ENCODE peak calls at places on chromosomes 12 and 14, in eight cellular contexts. N, T, F, H, G, V, C and U are unnamed samples.

GRCh38 chr12:62268956-62269355 is 8.8 kb downstream of the USP15 start:
- ATAC-seq in N (no peak), T (peak), F (no peak), H (no peak), G (no peak), V (no peak), C (peak), U (no peak)

GRCh38 chr14:99127651-99128167 is 144.3 kb downstream of the BCL11B start:
- ATAC-seq in N (no peak), T (no peak), F (no peak), H (peak), G (no peak), V (no peak), C (no peak), U (peak)

GRCh38 chr14:75864352-75864751 is 117.4 kb downstream of the TGFB3 start:
- ATAC-seq in N (no peak), T (no peak), F (no peak), H (no peak), G (no peak), V (no peak), C (no peak), U (no peak)

GRCh38 chr14:73713206-73713803 is 879 bp downstream of the PNMA1 start:
- ATAC-seq in N (no peak), T (peak), F (no peak), H (no peak), G (no peak), V (no peak), C (no peak), U (peak)

GRCh38 chr12:69231479-69231878 is 7.9 kb upstream of the CPSF6 start:
- ATAC-seq in N (no peak), T (no peak), F (no peak), H (no peak), G (no peak), V (no peak), C (no peak), U (no peak)

GRCh38 chr12:118140825-118141224 is 4.9 kb downstream of the PEBP1 start:
- ATAC-seq in N (no peak), T (no peak), F (no peak), H (no peak), G (no peak), V (no peak), C (no peak), U (no peak)

GRCh38 chr12:1509703-1510395 is 84.5 kb downstream of the FBXL14 start:
- ATAC-seq in N (no peak), T (no peak), F (no peak), H (peak), G (no peak), V (no peak), C (no peak), U (no peak)

GRCh38 chr12:10618338-10618987 is 5.1 kb upstream of the MAGOHB start:
- ATAC-seq in N (peak), T (no peak), F (no peak), H (no peak), G (peak), V (no peak), C (peak), U (no peak)

GRCh38 chr14:79629891-79630560 is 581.3 kb downstream of the DIO2 start:
- ATAC-seq in N (no peak), T (no peak), F (no peak), H (no peak), G (no peak), V (no peak), C (no peak), U (no peak)

GRCh38 chr14:52069617-52070431 is 965 bp upstream of the NID2 start:
- ATAC-seq in N (peak), T (peak), F (peak), H (peak), G (no peak), V (no peak), C (peak), U (peak)

GRCh38 chr12:53061404-53062010 is 11.6 kb downstream of the TNS2 start:
- ATAC-seq in N (peak), T (peak), F (peak), H (peak), G (peak), V (peak), C (peak), U (no peak)

GRCh38 chr12:3333583-3333982 is 157.4 kb upstream of the PRMT8 start:
- ATAC-seq in N (no peak), T (no peak), F (peak), H (peak), G (peak), V (no peak), C (peak), U (no peak)

GRCh38 chr12:27253347-27253746 is 9.3 kb downstream of the STK38L start:
- ATAC-seq in N (no peak), T (peak), F (no peak), H (no peak), G (no peak), V (no peak), C (no peak), U (no peak)
- TF ChIP-seq POLR2AphosphoS5 in N (no peak), T (no peak), F (no peak), H (no peak), G (no peak), V (no peak), C (no peak), U (no peak)

GRCh38 chr12:49017764-49018281 is 753 bp downstream of the PRKAG1 start:
- ATAC-seq in N (peak), T (peak), F (peak), H (peak), G (peak), V (peak), C (peak), U (peak)
- TF ChIP-seq CTCF in N (no peak), T (no peak), F (no peak), H (no peak), G (no peak), V (no peak), C (no peak), U (no peak)

DNA sequence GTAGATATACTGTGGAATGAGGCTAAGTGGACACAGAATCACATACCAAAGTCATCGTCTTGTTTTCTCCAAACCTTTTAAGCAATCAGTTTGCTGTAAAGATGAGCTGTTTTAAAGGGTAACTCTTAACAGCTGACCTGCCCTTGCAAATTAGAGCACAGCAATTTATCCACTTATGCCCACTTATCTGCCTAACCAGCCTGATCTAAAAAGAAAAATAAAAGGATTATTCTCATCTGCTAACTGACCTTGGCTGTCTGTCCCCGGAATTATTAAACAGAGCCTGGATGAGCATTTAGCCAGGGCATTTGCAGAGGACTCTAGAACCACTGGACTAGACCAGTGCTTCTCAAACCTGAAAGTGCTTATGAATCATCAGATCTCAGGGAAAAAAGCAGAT is 174.2 kb upstream of the BCL2L14 start:
- ATAC-seq in N (no peak), T (no peak), F (no peak), H (no peak), G (no peak), V (no peak), C (no peak), U (no peak)
- TF ChIP-seq POLR2AphosphoS5 in N (no peak), T (no peak), F (no peak), H (no peak), G (no peak), V (no peak), C (no peak), U (no peak)

DNA sequence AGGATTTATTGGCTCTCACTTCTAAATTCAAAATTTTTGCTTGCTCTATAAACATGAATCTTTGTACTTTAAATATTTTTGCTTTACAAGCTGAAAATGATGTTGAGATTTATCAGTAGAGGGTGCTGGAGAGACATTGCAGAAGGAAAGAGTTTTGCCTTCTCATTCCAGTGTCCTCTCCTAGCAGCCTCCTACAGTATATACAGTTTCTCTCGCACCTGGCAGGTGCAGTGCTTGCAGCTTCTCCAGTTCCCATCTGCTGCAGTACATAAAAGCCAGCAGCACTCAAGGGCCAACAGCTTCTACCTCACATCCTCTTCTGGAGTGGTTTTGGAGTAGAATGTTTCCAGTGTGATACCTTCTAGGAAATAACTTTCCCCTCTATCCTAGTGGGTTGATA is 601.8 kb upstream of the ATXN7L3B start:
- ATAC-seq in N (no peak), T (peak), F (no peak), H (peak), G (peak), V (no peak), C (no peak), U (no peak)
- TF ChIP-seq CTCF in N (peak), T (no peak), F (no peak), H (peak), G (peak), V (no peak), C (no peak), U (no peak)

GRCh38 chr14:35068238-35069012 is 22.4 kb downstream of the FAM177A1 start:
- ATAC-seq in N (no peak), T (no peak), F (peak), H (no peak), G (no peak), V (no peak), C (no peak), U (no peak)
- TF ChIP-seq POLR2AphosphoS5 in N (no peak), T (no peak), F (no peak), H (no peak), G (no peak), V (no peak), C (no peak), U (no peak)

GRCh38 chr14:53412819-53413664 is 259.9 kb upstream of the DDHD1 start:
- ATAC-seq in N (no peak), T (peak), F (peak), H (peak), G (peak), V (no peak), C (no peak), U (no peak)
- TF ChIP-seq CTCF in N (peak), T (peak), F (peak), H (peak), G (peak), V (no peak), C (no peak), U (peak)

DNA sequence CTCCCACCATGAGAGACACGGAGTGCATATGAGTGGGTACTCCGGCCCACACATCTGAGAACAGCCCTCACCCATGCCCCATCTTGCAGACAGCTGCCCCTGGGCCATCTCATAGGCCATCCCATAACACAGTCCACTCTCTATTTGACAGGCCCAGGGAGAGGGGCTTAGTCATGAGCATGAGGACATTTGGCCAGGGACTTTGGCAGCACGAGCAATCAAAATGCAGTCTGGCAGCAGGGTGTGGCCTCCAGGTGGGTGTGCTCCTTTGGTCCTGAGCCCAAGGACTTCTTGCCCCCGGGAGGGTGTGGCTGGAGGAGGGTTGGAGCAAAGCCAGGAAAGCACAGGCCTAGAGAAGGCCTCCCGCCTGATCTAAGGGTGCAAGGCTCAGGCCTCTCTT is 25.6 kb downstream of the EMP1 start:
- ATAC-seq in N (no peak), T (no peak), F (no peak), H (no peak), G (peak), V (peak), C (no peak), U (peak)
- TF ChIP-seq POLR2AphosphoS5 in N (no peak), T (no peak), F (no peak), H (no peak), G (peak), V (no peak), C (no peak), U (no peak)